ENCODE peak calls at places on chromosomes 12 and 14, in four cellular contexts. Y is psoas muscle, E is adrenal gland, A is AG09319. X is an unnamed sample.

GRCh38 chr14:35854696-35855270 is 28.6 kb downstream of the BRMS1L start:
- DNase-seq in E (no peak), A (no peak), Y (no peak), X (no peak)

GRCh38 chr12:24937553-24938244 is 11.2 kb downstream of the BCAT1 start:
- DNase-seq in E (no peak), Y (no peak), A (no peak), X (no peak)

GRCh38 chr14:73503648-73504047 is 12.9 kb downstream of the RIOX1 start:
- DNase-seq in E (no peak), Y (no peak), A (no peak), X (no peak)

GRCh38 chr12:97109441-97109840 is 202.4 kb downstream of the NEDD1 start:
- DNase-seq in Y (no peak), A (no peak), E (no peak), X (no peak)

GRCh38 chr12:1927751-1928351 is 9.4 kb upstream of the CACNA2D4 start:
- DNase-seq in Y (no peak), E (no peak), A (no peak), X (no peak)

GRCh38 chr12:9944404-9944803 is 12.2 kb upstream of the CLEC2A start:
- DNase-seq in A (no peak), E (no peak), Y (no peak), X (no peak)

GRCh38 chr12:110048242-110049027 is at the start of gene C12orf76:
- DNase-seq in A (peak), E (peak), Y (peak), X (peak)

GRCh38 chr14:32370720-32371119 is 41.6 kb downstream of the AKAP6 start:
- DNase-seq in E (no peak), Y (no peak), A (peak), X (no peak)

GRCh38 chr14:61953602-61954001 is 191.4 kb downstream of the SNAPC1 start:
- DNase-seq in E (no peak), Y (no peak), A (no peak), X (no peak)

GRCh38 chr12:132276720-132277373 is 52.5 kb downstream of the GALNT9 start:
- DNase-seq in E (no peak), Y (no peak), A (no peak), X (no peak)

GRCh38 chr14:50740858-50741257 is 72.8 kb upstream of the SAV1 start:
- DNase-seq in A (no peak), E (no peak), Y (no peak), X (no peak)

GRCh38 chr12:57781801-57782200 is 786 bp upstream of the TSFM start:
- DNase-seq in A (no peak), E (no peak), Y (no peak), X (no peak)

GRCh38 chr14:41986726-41987125 is 380.1 kb downstream of the LRFN5 start:
- DNase-seq in Y (no peak), A (no peak), E (no peak), X (no peak)

GRCh38 chr12:93572712-93573551 is 457 bp downstream of the SOCS2 start:
- DNase-seq in Y (peak), A (no peak), E (peak), X (no peak)

GRCh38 chr14:52455291-52456088 is 96.8 kb downstream of the TXNDC16 start:
- DNase-seq in E (no peak), Y (no peak), A (no peak), X (no peak)

GRCh38 chr14:96249016-96249415 is 7.0 kb upstream of the BDKRB1 start:
- DNase-seq in A (peak), E (no peak), Y (no peak), X (no peak)

GRCh38 chr14:78543433-78543832 is 373.3 kb downstream of the NRXN3 start:
- DNase-seq in E (no peak), A (no peak), Y (no peak), X (no peak)

GRCh38 chr12:56931474-56931978 is 2.7 kb downstream of the SDR9C7 start:
- DNase-seq in A (no peak), E (peak), Y (no peak), X (no peak)

GRCh38 chr14:53391156-53391555 is 238.0 kb upstream of the DDHD1 start:
- DNase-seq in A (peak), Y (no peak), E (peak), X (no peak)

GRCh38 chr12:50401383-50402155 is 884 bp downstream of the LARP4 start:
- DNase-seq in E (peak), A (no peak), Y (no peak), X (no peak)

DNA sequence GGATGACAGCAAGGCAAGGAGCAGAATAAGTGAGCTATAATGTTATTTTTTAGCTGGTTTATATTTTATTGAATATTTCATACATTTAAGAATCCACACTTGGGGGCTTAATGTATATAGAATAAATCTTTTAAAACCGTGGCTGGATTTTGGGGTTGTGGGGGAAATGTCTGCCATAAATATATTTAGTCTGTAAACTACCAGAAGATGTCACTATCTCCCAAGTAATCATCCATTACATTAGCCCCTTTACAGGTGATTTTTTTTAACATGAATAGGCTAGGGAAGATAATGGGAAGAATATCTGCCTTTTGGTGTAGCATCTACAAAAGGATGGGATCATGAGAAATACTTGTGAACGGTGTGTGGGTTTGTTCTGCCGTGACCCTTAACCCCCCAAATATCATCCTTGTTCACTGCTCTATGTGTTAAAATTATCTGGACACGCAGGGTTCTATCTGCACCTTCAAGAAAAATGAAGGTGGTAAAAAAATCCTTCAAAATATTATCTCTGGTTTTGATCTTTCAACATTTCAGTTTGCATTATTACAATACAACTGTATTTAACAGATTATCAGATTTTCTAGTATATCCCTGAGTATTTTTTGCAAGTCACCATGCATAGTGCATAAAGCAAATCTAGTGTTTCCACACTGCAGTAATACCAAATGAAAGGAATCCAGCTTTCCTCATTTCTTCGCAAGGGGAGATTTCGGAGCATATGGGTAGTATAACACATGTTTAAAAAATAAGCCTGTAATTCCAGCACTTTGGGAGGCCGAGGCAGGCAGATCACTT is 8.0 kb upstream of the SLC17A8 start:
- DNase-seq in A (no peak), Y (no peak), E (no peak), X (no peak)
- TF ChIP-seq CTCF in A (peak), Y (peak), E (no peak), X (no peak)

DNA sequence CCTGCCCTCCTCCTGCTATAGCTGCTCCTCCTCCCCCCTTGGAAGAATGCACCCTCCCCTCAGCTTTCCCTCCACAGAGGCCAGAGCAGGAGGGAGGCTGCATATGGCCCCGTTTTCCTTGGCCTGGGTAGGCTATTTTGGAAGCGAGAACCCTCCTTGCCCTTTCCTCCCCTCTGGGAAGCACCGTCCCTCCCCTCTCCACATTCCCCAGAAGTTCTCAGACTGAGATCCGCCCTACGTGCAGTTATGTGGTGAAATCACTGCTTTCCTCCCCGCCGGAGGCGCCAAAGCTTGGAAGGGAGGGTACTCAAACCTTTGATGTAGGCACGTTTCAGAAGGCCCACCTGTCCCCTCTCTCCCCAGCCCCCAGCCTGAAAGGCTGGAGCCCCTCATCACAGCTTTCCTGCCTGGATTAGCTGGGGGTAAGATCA is 47.8 kb downstream of the SMUG1 start:
- DNase-seq in A (no peak), Y (peak), E (no peak), X (no peak)
- TF ChIP-seq CTCF in A (no peak), Y (no peak), E (no peak), X (no peak)

DNA sequence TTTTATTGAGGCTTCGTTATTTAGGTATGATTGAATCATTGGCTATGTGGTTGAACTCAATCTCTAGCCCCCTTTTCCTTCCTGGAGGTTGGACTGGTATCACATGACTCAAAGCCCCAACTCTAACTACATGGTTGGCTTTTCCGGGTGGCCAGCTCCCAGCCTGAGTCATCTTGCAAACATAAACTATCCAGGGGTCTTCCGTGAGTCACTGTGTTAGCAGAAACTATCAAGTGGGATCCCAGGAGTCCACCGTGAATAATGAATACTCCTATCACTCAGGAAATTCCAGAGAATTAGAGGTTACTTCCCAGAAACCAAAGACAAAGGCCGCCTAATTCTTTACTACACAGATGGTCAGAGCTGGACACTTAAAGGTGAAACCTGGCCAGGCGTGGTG is 19.7 kb upstream of the PLEKHD1 start:
- DNase-seq in A (peak), Y (no peak), E (no peak), X (peak)
- TF ChIP-seq CTCF in A (no peak), Y (no peak), E (no peak), X (no peak)

GRCh38 chr14:94373708-94374107 is 14.7 kb downstream of the SERPINA1 start:
- DNase-seq in A (peak), Y (no peak), E (no peak), X (peak)

GRCh38 chr14:94370524-94370910 is 17.9 kb downstream of the SERPINA1 start:
- DNase-seq in A (no peak), E (no peak), Y (no peak), X (no peak)

GRCh38 chr14:94368956-94369355 is 19.4 kb downstream of the SERPINA1 start:
- DNase-seq in A (no peak), E (no peak), Y (no peak), X (no peak)

GRCh38 chr14:94374749-94375148 is 13.7 kb downstream of the SERPINA1 start:
- DNase-seq in Y (no peak), A (no peak), E (no peak), X (no peak)

DNA sequence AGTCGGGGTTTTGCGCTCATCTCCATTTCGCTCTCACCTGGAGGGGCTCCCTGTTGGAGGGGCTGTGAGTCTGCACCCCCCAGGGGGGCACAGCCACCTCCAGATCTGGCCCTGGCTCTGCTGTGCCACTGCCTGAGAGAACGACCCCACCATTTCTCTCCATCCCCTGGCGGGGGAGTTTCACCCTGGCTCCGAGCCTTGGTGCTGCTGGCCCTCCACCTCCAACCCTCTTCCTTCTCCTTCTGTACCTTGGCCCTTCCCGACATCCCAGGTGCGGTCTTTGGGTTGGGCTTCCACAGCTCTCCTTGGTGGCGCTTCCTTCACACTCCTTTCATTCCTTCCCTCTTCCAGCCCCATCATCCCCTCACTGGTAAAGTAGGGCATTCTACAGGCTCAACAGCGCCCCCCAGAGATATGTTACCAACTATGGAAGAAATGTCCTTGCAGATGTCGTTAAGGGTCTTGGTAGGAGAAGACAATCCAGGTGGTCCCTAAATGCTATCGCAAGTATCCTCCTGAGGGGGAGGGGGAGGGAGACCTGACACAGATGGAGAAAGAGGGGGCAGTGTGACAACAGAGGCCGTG is 16.3 kb downstream of the SERPINA1 start:
- DNase-seq in E (no peak), A (no peak), Y (no peak), X (no peak)
- TF ChIP-seq CTCF in E (no peak), A (no peak), Y (no peak), X (no peak)

DNA sequence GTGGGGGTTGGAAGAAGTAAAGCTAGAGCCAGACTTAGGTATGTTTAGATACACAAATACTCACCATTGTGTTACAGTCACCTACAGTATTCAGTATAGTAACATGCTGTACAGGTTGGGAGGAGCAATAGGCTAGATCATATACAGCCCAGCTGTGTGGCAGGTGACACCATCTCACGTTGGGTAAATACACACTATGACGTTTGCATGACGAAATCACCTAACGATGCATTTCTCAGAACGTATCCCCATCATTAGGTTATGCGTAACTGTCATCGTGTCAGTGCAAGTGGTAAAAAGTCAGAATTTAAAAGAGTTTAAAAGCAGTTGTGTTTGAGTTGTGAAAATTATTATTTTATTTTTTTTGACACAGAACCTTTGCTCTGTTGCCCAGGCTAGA is 167.1 kb downstream of the APAF1 start:
- DNase-seq in Y (no peak), E (no peak), A (no peak), X (no peak)
- TF ChIP-seq CTCF in Y (no peak), E (no peak), A (no peak), X (no peak)

X was measured in Calu3.